ENCODE peak calls at places on chromosomes 1 and 21, in eight cellular contexts. C is Panc1, S is right lobe of liver, T is psoas muscle, A is IMR-90, O is WTC11, F is A549, Q is left cardiac atrium. X is an unnamed sample.

GRCh38 chr1:113811353-113811887 is 856 bp downstream of the RSBN1 start:
- ATAC-seq in A (peak; percentile 30), S (peak; percentile 36), T (no peak), O (peak; percentile 2), C (peak; percentile 55), F (peak; percentile 80), Q (no peak), X (peak; percentile 60)

GRCh38 chr1:210323957-210324356 is 4.7 kb upstream of the HHAT start:
- ATAC-seq in Q (no peak), O (no peak), S (no peak), T (no peak), C (no peak), A (no peak), F (no peak), X (no peak)

GRCh38 chr1:169618367-169618766 is 11.6 kb downstream of the SELP start:
- ATAC-seq in S (peak; percentile 46), C (no peak), Q (no peak), F (no peak), O (no peak), A (no peak), T (no peak), X (no peak)

GRCh38 chr1:174535207-174535606 is 87.4 kb downstream of the GPR52 start:
- ATAC-seq in O (no peak), T (no peak), S (no peak), C (no peak), Q (no peak), A (peak; percentile 71), F (no peak), X (peak; percentile 80)

GRCh38 chr21:36859744-36860501 is 106.5 kb downstream of the HLCS start:
- ATAC-seq in C (peak; percentile 65), S (peak; percentile 83), O (peak; percentile 99), A (peak; percentile 56), F (peak; percentile 85), T (peak; percentile 90), Q (peak; percentile 89), X (peak; percentile 63)

GRCh38 chr1:179369751-179370341 is 4.1 kb downstream of the AXDND1 start:
- ATAC-seq in T (peak; percentile 63), S (peak; percentile 55), A (peak; percentile 48), Q (peak; percentile 21), C (peak; percentile 57), F (peak; percentile 33), O (peak; percentile 34), X (peak; percentile 68)

GRCh38 chr1:46369542-46370213 is 24.4 kb upstream of the FAAH start:
- ATAC-seq in C (no peak), F (peak; percentile 62), T (no peak), O (no peak), A (peak; percentile 65), S (peak; percentile 20), Q (no peak), X (no peak)

GRCh38 chr1:18353528-18353927 is 127.2 kb upstream of the KLHDC7A start:
- ATAC-seq in S (no peak), C (no peak), O (no peak), A (no peak), T (no peak), Q (no peak), F (no peak), X (no peak)

GRCh38 chr21:43262427-43262826 is 93.6 kb downstream of the CRYAA start:
- ATAC-seq in T (peak; percentile 67), A (no peak), Q (peak; percentile 47), F (peak; percentile 97), C (no peak), O (no peak), S (peak; percentile 39), X (no peak)

GRCh38 chr1:199218065-199218464 is 579.2 kb downstream of the PTPRC start:
- ATAC-seq in T (no peak), C (no peak), F (no peak), Q (no peak), O (peak; percentile 88), S (no peak), A (no peak), X (no peak)

GRCh38 chr1:228852511-228853088 is 117.3 kb downstream of the RHOU start:
- ATAC-seq in A (no peak), F (no peak), S (no peak), C (no peak), T (no peak), O (no peak), Q (no peak), X (no peak)

X was measured in SK-N-SH treated with all-trans-retinoic acid at 6 μM for 48 hours.